ENCODE peak calls at places on chromosome X, in eight cellular contexts. A is pancreas, T is fibroblast of lung, N is H1, L is PC-3, O is stomach, M is testis, X is astrocyte. Z is an unnamed sample. For H3K4me1, the result is how much of the 10 kb centered on the place peaks cover.

GRCh38 chrX:148661035-148661434 is 160.6 kb downstream of the AFF2 start:
- DNase-seq in A (no peak), T (peak), N (no peak), L (peak), O (no peak), M (no peak), X (peak), Z (no peak)

GRCh38 chrX:29143356-29143755 is 556.1 kb downstream of the IL1RAPL1 start:
- DNase-seq in A (no peak), T (peak), N (no peak), L (peak), O (no peak), M (no peak), X (peak), Z (no peak)

GRCh38 chrX:66035667-66036066 is 4.2 kb downstream of the VSIG4 start:
- DNase-seq in A (no peak), T (no peak), N (no peak), L (no peak), O (no peak), M (no peak), X (no peak), Z (no peak)

GRCh38 chrX:10108288-10108687 is 48.5 kb upstream of the CLCN4 start:
- DNase-seq in A (no peak), T (no peak), N (no peak), L (no peak), O (no peak), M (no peak), X (no peak), Z (no peak)

GRCh38 chrX:31223817-31224216 is 152.0 kb upstream of the FTHL17 start:
- DNase-seq in A (no peak), T (peak), N (no peak), L (no peak), O (no peak), M (no peak), X (peak), Z (no peak)

GRCh38 chrX:124268099-124268498 is 64.4 kb upstream of the TEX13D start:
- DNase-seq in A (no peak), T (no peak), N (no peak), L (no peak), O (no peak), M (no peak), X (no peak), Z (no peak)

GRCh38 chrX:1159515-1159914 is 52.9 kb downstream of the CRLF2 start:
- DNase-seq in A (no peak), T (no peak), N (no peak), L (no peak), O (no peak), M (no peak), X (no peak), Z (no peak)

GRCh38 chrX:138411048-138411447 is 300.5 kb downstream of the FGF13 start:
- DNase-seq in A (no peak), T (no peak), N (no peak), L (no peak), O (no peak), M (no peak), X (no peak), Z (no peak)

GRCh38 chrX:23901805-23902204 is 5.9 kb downstream of the APOO start:
- DNase-seq in A (peak), T (peak), N (no peak), L (peak), O (peak), M (peak), X (peak), Z (peak)

GRCh38 chrX:12979011-12979629 is 4.2 kb downstream of the TMSB4X start:
- DNase-seq in A (no peak), T (no peak), N (no peak), L (no peak), O (no peak), M (no peak), X (no peak), Z (no peak)
- H3K4me1 ChIP-seq in A (under half), T (under half), N (under half), L (under half), O (under half), M (under half), X (under half), Z (under half)

DNA sequence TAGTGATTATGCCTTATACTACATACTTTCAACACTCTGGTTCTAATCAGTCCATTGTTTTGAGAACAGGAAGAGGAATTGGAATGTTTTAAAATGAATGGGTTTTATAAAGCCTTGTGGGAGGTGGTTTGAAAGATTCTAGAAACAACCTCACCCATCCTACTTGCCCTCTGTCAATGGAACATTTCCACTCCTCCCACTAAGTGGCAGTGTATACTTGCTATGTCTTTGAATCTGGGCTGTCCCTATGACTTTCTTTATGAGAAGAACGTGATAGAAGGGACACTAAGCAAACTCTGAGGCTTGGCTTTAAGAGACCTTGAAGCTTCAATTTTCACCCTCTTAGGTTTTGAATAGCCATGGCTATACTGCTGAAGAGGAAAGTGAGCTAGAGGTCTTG is 611.2 kb downstream of the PPP4R3C start:
- DNase-seq in A (no peak), T (peak), N (no peak), L (peak), O (no peak), M (no peak), X (no peak), Z (no peak)
- TF ChIP-seq CTCF in A (no peak), T (no peak), N (peak), L (no peak), O (no peak), M (no peak), X (peak), Z (no peak)

DNA sequence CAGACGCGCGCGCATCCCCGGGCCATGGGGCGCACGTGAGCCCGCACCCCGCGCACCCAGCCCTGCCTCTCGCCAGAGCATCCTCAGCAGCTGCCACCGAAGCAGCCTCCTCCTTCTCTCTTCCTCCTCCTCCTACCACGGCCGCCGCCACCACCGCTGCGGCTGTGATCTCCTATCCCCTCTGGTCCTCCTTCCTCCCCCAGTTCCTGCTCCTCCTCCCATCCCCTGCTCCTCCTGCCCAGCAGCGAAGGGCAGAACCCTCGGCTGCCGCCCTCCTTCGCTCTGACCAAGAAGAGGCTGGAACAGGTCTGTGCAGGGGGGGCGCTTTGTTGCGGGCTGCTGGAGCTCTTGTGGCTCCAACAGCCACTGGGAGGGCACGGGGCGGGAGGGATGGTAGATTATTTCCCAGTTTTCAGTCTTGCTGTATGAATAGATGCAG is 148.7 kb upstream of the CHRDL1 start:
- DNase-seq in A (no peak), T (peak), N (peak), L (no peak), O (peak), M (peak), X (no peak), Z (no peak)
- H3K27ac ChIP-seq in A (peak), T (no peak), N (no peak), L (no peak), O (peak), M (no peak), X (no peak), Z (no peak)

GRCh38 chrX:37754518-37754917 is 25.3 kb upstream of the CYBB start:
- DNase-seq in A (no peak), T (no peak), N (no peak), L (no peak), O (no peak), M (no peak), X (no peak), Z (no peak)
- H3K4me1 ChIP-seq in A (under half), T (under half), N (under half), L (under half), O (under half), M (under half), X (under half), Z (under half)

GRCh38 chrX:107451754-107452153 is 2.3 kb downstream of the FRMPD3 start:
- DNase-seq in A (no peak), T (no peak), N (peak), L (no peak), O (no peak), M (no peak), X (no peak), Z (no peak)

GRCh38 chrX:107449490-107450175 is at the start of gene FRMPD3:
- DNase-seq in A (no peak), T (no peak), N (no peak), L (no peak), O (no peak), M (no peak), X (no peak), Z (no peak)

GRCh38 chrX:107448625-107449468 is 605 bp upstream of the FRMPD3 start:
- DNase-seq in A (no peak), T (peak), N (peak), L (peak), O (no peak), M (no peak), X (no peak), Z (no peak)

GRCh38 chrX:107447642-107448041 is 1.8 kb upstream of the FRMPD3 start:
- DNase-seq in A (no peak), T (no peak), N (no peak), L (no peak), O (no peak), M (no peak), X (no peak), Z (no peak)

GRCh38 chrX:107450823-107451509 is 1.5 kb downstream of the FRMPD3 start:
- DNase-seq in A (no peak), T (no peak), N (peak), L (no peak), O (no peak), M (no peak), X (no peak), Z (no peak)
- TF ChIP-seq CTCF in A (no peak), T (no peak), N (peak), L (no peak), O (no peak), M (no peak), X (no peak), Z (no peak)

DNA sequence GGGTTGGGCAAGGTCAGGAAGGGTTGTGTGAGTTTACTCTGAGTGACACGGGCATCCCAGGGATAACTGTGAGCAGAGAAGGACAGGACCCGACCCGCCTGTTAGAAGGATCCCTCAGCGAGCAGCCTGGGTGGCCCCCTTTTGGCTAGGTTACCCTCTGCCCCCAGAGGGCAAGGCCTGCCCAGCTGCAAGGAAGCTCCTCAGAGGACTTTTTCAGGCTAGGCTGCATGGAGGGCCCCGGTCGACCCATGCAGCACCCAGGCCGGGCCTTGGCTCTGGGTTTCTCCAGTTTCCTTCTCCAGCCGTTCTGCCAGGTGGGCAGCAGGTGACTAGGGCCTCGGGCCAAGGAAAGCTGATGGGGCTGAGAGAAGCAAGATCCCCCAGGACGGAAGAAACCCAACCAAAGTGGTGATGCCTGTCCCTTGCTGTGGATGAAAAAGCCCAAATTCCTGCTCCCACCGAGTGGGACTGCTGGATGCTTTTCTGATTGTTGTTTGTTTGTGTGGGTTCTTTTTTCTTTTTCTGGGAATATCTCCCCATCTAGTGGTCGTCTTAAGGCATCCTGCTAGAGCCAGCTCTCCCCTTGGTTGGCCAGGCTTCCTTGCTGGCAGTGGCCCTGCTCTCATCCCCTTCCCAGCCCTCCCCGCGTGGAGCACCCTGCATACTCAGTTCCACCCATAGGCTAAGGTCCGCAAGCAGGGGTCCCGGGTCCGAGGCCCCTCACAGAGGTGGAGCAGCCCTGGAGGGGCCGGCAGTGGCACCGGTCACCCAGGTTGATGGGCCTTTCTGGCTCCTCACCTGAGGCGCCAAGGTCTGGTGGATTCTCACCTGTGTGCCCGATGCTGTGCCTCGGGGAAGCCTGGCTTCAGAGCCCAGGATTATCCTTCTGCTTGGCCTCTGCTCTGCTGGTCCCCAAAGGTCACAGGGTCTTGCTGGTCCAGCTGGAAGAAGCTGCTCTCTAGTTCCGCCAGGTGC is 1.8 kb downstream of the ZFP92 start:
- DNase-seq in A (no peak), T (no peak), N (no peak), L (no peak), O (no peak), M (no peak), X (no peak), Z (no peak)
- H3K27ac ChIP-seq in A (no peak), T (no peak), N (no peak), L (no peak), O (no peak), M (no peak), X (no peak), Z (no peak)

GRCh38 chrX:37679230-37679629 is 6.4 kb upstream of the XK start:
- DNase-seq in A (no peak), T (no peak), N (no peak), L (peak), O (no peak), M (no peak), X (no peak), Z (no peak)

GRCh38 chrX:37678574-37678973 is 7.0 kb upstream of the XK start:
- DNase-seq in A (no peak), T (no peak), N (no peak), L (no peak), O (no peak), M (no peak), X (no peak), Z (no peak)

GRCh38 chrX:37677243-37677642 is 8.3 kb upstream of the XK start:
- DNase-seq in A (no peak), T (no peak), N (no peak), L (peak), O (no peak), M (no peak), X (no peak), Z (no peak)

GRCh38 chrX:37677765-37678164 is 7.8 kb upstream of the XK start:
- DNase-seq in A (no peak), T (no peak), N (no peak), L (no peak), O (no peak), M (no peak), X (no peak), Z (no peak)

GRCh38 chrX:37679888-37680287 is 5.7 kb upstream of the XK start:
- DNase-seq in A (no peak), T (no peak), N (no peak), L (no peak), O (no peak), M (no peak), X (no peak), Z (no peak)
- H3K4me1 ChIP-seq in A (under half), T (under half), N (under half), L (under half), O (under half), M (under half), X (under half), Z (under half)

DNA sequence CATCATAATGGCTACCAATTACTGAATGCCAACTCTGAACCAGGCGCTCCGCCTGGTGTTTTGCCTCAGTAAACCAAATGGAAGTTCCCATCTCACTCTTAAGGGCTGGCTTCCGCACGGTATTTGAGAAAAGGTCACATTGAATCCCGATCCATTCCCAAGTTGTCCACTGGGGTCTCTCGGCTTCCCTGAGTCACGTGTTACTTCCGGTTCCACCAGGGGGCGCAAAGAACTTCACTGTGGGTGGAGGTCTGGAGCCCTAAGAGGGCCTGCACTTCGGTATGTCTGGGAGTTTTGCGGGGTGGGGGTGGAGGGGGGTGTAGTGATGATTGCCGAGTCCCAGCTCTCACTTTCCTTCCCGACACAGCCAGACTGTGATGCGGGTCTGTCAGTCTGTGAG is 13.4 kb upstream of the NHS start:
- DNase-seq in A (no peak), T (no peak), N (peak), L (peak), O (no peak), M (peak), X (no peak), Z (no peak)
- TF ChIP-seq CTCF in A (no peak), T (no peak), N (peak), L (peak), O (no peak), M (no peak), X (peak), Z (peak)